ENCODE peak calls at places on chromosomes 2 and 18, in five cellular contexts. One of them, this sample, is unnamed.

GRCh38 chr2:237628482-237629187 is 1.2 kb downstream of the LRRFIP1 start:
- DNase-seq in GM23248: no peak
- DNase-seq in stimulated activated CD4-positive, alpha-beta T cell treated with anti-CD3 and anti-CD28 coated beads, Interleukin-2, amount 100 ng/mL, for 48 hours: no peak
- DNase-seq in EH: no peak
- DNase-seq in neural progenitor cell: no peak
- DNase-seq in this sample: no peak

GRCh38 chr2:63001576-63001975 is 49.1 kb upstream of the OTX1 start:
- DNase-seq in neural progenitor cell: no peak
- DNase-seq in EH: no peak
- DNase-seq in GM23248: no peak
- DNase-seq in stimulated activated CD4-positive, alpha-beta T cell treated with anti-CD3 and anti-CD28 coated beads, Interleukin-2, amount 100 ng/mL, for 48 hours: no peak
- DNase-seq in this sample: no peak

GRCh38 chr18:64919971-64920370 is 771.1 kb upstream of the LINC00305 start:
- DNase-seq in GM23248: no peak
- DNase-seq in neural progenitor cell: no peak
- DNase-seq in EH: no peak
- DNase-seq in stimulated activated CD4-positive, alpha-beta T cell treated with anti-CD3 and anti-CD28 coated beads, Interleukin-2, amount 100 ng/mL, for 48 hours: no peak
- DNase-seq in this sample: no peak

GRCh38 chr18:55322176-55322735 is 265.7 kb downstream of the TCF4 start:
- DNase-seq in GM23248: peak
- DNase-seq in stimulated activated CD4-positive, alpha-beta T cell treated with anti-CD3 and anti-CD28 coated beads, Interleukin-2, amount 100 ng/mL, for 48 hours: no peak
- DNase-seq in neural progenitor cell: peak
- DNase-seq in EH: peak
- DNase-seq in this sample: peak

GRCh38 chr2:229118336-229118735 is 152.8 kb downstream of the PID1 start:
- DNase-seq in EH: peak
- DNase-seq in neural progenitor cell: no peak
- DNase-seq in GM23248: no peak
- DNase-seq in stimulated activated CD4-positive, alpha-beta T cell treated with anti-CD3 and anti-CD28 coated beads, Interleukin-2, amount 100 ng/mL, for 48 hours: no peak
- DNase-seq in this sample: no peak

GRCh38 chr2:160367887-160368286 is 125.7 kb downstream of the RBMS1 start:
- DNase-seq in neural progenitor cell: no peak
- DNase-seq in stimulated activated CD4-positive, alpha-beta T cell treated with anti-CD3 and anti-CD28 coated beads, Interleukin-2, amount 100 ng/mL, for 48 hours: no peak
- DNase-seq in GM23248: peak
- DNase-seq in EH: peak
- DNase-seq in this sample: no peak

GRCh38 chr18:23226930-23227728 is 91.8 kb downstream of the CABLES1 start:
- DNase-seq in GM23248: peak
- DNase-seq in neural progenitor cell: no peak
- DNase-seq in stimulated activated CD4-positive, alpha-beta T cell treated with anti-CD3 and anti-CD28 coated beads, Interleukin-2, amount 100 ng/mL, for 48 hours: no peak
- DNase-seq in EH: peak
- DNase-seq in this sample: no peak

GRCh38 chr2:99112617-99113016 is 28.9 kb upstream of the C2orf15 start:
- DNase-seq in GM23248: no peak
- DNase-seq in neural progenitor cell: no peak
- DNase-seq in EH: no peak
- DNase-seq in stimulated activated CD4-positive, alpha-beta T cell treated with anti-CD3 and anti-CD28 coated beads, Interleukin-2, amount 100 ng/mL, for 48 hours: no peak
- DNase-seq in this sample: no peak

GRCh38 chr2:77161009-77161408 is 361.2 kb downstream of the LRRTM4 start:
- DNase-seq in GM23248: no peak
- DNase-seq in neural progenitor cell: no peak
- DNase-seq in stimulated activated CD4-positive, alpha-beta T cell treated with anti-CD3 and anti-CD28 coated beads, Interleukin-2, amount 100 ng/mL, for 48 hours: no peak
- DNase-seq in EH: no peak
- DNase-seq in this sample: no peak

GRCh38 chr2:120661551-120661950 is 74.1 kb upstream of the GLI2 start:
- DNase-seq in stimulated activated CD4-positive, alpha-beta T cell treated with anti-CD3 and anti-CD28 coated beads, Interleukin-2, amount 100 ng/mL, for 48 hours: no peak
- DNase-seq in GM23248: peak
- DNase-seq in neural progenitor cell: peak
- DNase-seq in EH: peak
- DNase-seq in this sample: no peak

GRCh38 chr2:242063364-242064249 is 194.1 kb downstream of the RTP5 start:
- DNase-seq in GM23248: no peak
- DNase-seq in EH: no peak
- DNase-seq in neural progenitor cell: no peak
- DNase-seq in stimulated activated CD4-positive, alpha-beta T cell treated with anti-CD3 and anti-CD28 coated beads, Interleukin-2, amount 100 ng/mL, for 48 hours: no peak
- DNase-seq in this sample: no peak

GRCh38 chr2:6233932-6234331 is 541.7 kb downstream of the SOX11 start:
- DNase-seq in EH: no peak
- DNase-seq in neural progenitor cell: no peak
- DNase-seq in GM23248: no peak
- DNase-seq in stimulated activated CD4-positive, alpha-beta T cell treated with anti-CD3 and anti-CD28 coated beads, Interleukin-2, amount 100 ng/mL, for 48 hours: no peak
- DNase-seq in this sample: no peak

GRCh38 chr2:166924967-166925366 is 36.7 kb downstream of the XIRP2 start:
- DNase-seq in EH: no peak
- DNase-seq in GM23248: no peak
- DNase-seq in neural progenitor cell: no peak
- DNase-seq in stimulated activated CD4-positive, alpha-beta T cell treated with anti-CD3 and anti-CD28 coated beads, Interleukin-2, amount 100 ng/mL, for 48 hours: no peak
- DNase-seq in this sample: no peak

GRCh38 chr2:230996661-230997060 is 740 bp downstream of the SPATA3 start:
- DNase-seq in EH: no peak
- DNase-seq in stimulated activated CD4-positive, alpha-beta T cell treated with anti-CD3 and anti-CD28 coated beads, Interleukin-2, amount 100 ng/mL, for 48 hours: no peak
- DNase-seq in neural progenitor cell: no peak
- DNase-seq in GM23248: no peak
- DNase-seq in this sample: no peak

GRCh38 chr2:180742809-180743208 is 237.6 kb upstream of the UBE2E3 start:
- DNase-seq in EH: peak
- DNase-seq in GM23248: peak
- DNase-seq in stimulated activated CD4-positive, alpha-beta T cell treated with anti-CD3 and anti-CD28 coated beads, Interleukin-2, amount 100 ng/mL, for 48 hours: no peak
- DNase-seq in neural progenitor cell: no peak
- DNase-seq in this sample: no peak

GRCh38 chr2:205270689-205271088 is 411.6 kb upstream of the NRP2 start:
- DNase-seq in GM23248: no peak
- DNase-seq in stimulated activated CD4-positive, alpha-beta T cell treated with anti-CD3 and anti-CD28 coated beads, Interleukin-2, amount 100 ng/mL, for 48 hours: no peak
- DNase-seq in neural progenitor cell: no peak
- DNase-seq in EH: no peak
- DNase-seq in this sample: no peak

GRCh38 chr18:7879717-7880116 is 312.6 kb downstream of the PTPRM start:
- DNase-seq in neural progenitor cell: no peak
- DNase-seq in stimulated activated CD4-positive, alpha-beta T cell treated with anti-CD3 and anti-CD28 coated beads, Interleukin-2, amount 100 ng/mL, for 48 hours: no peak
- DNase-seq in EH: no peak
- DNase-seq in GM23248: no peak
- DNase-seq in this sample: no peak

GRCh38 chr2:203897544-203897943 is 30.0 kb downstream of the CTLA4 start:
- DNase-seq in neural progenitor cell: no peak
- DNase-seq in GM23248: no peak
- DNase-seq in stimulated activated CD4-positive, alpha-beta T cell treated with anti-CD3 and anti-CD28 coated beads, Interleukin-2, amount 100 ng/mL, for 48 hours: no peak
- DNase-seq in EH: no peak
- DNase-seq in this sample: peak

This sample was measured in germinal center.